ENCODE peak calls at places on chromosomes 5 and 9, in eight cellular contexts. One of them, this sample, is unnamed.

GRCh38 chr5:151053796-151054490 is 26.9 kb downstream of the TNIP1 start:
- DNase-seq in stimulated activated CD4-positive, alpha-beta T cell treated with anti-CD3 and anti-CD28 coated beads, Interleukin-4, amount 100 ng/mL, for 24 hours: no peak
- DNase-seq in iPS DF 19.7: no peak
- DNase-seq in RPMI8226: no peak
- DNase-seq in AG10803: no peak
- DNase-seq in GM04504: no peak
- DNase-seq in foreskin fibroblast: no peak
- DNase-seq in T-helper 9 cell: no peak
- DNase-seq in this sample: no peak

GRCh38 chr5:86968311-86968753 is 299.4 kb upstream of the RASA1 start:
- DNase-seq in stimulated activated CD4-positive, alpha-beta T cell treated with anti-CD3 and anti-CD28 coated beads, Interleukin-4, amount 100 ng/mL, for 24 hours: no peak
- DNase-seq in iPS DF 19.7: no peak
- DNase-seq in RPMI8226: peak
- DNase-seq in AG10803: peak
- DNase-seq in GM04504: peak
- DNase-seq in foreskin fibroblast: peak
- DNase-seq in T-helper 9 cell: no peak
- DNase-seq in this sample: peak

GRCh38 chr5:1338196-1338490 is 6.8 kb downstream of the CLPTM1L start:
- DNase-seq in stimulated activated CD4-positive, alpha-beta T cell treated with anti-CD3 and anti-CD28 coated beads, Interleukin-4, amount 100 ng/mL, for 24 hours: no peak
- DNase-seq in iPS DF 19.7: no peak
- DNase-seq in RPMI8226: no peak
- DNase-seq in AG10803: no peak
- DNase-seq in GM04504: no peak
- DNase-seq in foreskin fibroblast: no peak
- DNase-seq in T-helper 9 cell: no peak
- DNase-seq in this sample: no peak

GRCh38 chr5:118953652-118954005 is 34.7 kb downstream of the DTWD2 start:
- DNase-seq in stimulated activated CD4-positive, alpha-beta T cell treated with anti-CD3 and anti-CD28 coated beads, Interleukin-4, amount 100 ng/mL, for 24 hours: no peak
- DNase-seq in iPS DF 19.7: no peak
- DNase-seq in RPMI8226: no peak
- DNase-seq in AG10803: no peak
- DNase-seq in GM04504: no peak
- DNase-seq in foreskin fibroblast: no peak
- DNase-seq in T-helper 9 cell: no peak
- DNase-seq in this sample: no peak

GRCh38 chr5:132498686-132499271 is 8.2 kb upstream of the IRF1 start:
- DNase-seq in stimulated activated CD4-positive, alpha-beta T cell treated with anti-CD3 and anti-CD28 coated beads, Interleukin-4, amount 100 ng/mL, for 24 hours: no peak
- DNase-seq in iPS DF 19.7: no peak
- DNase-seq in RPMI8226: peak
- DNase-seq in AG10803: no peak
- DNase-seq in GM04504: no peak
- DNase-seq in foreskin fibroblast: no peak
- DNase-seq in T-helper 9 cell: no peak
- DNase-seq in this sample: no peak

GRCh38 chr9:9874270-9874669 is 738.5 kb downstream of the PTPRD start:
- DNase-seq in stimulated activated CD4-positive, alpha-beta T cell treated with anti-CD3 and anti-CD28 coated beads, Interleukin-4, amount 100 ng/mL, for 24 hours: no peak
- DNase-seq in iPS DF 19.7: no peak
- DNase-seq in RPMI8226: no peak
- DNase-seq in AG10803: no peak
- DNase-seq in GM04504: no peak
- DNase-seq in foreskin fibroblast: no peak
- DNase-seq in T-helper 9 cell: no peak
- DNase-seq in this sample: no peak

GRCh38 chr9:14906000-14906399 is 4.2 kb downstream of the FREM1 start:
- DNase-seq in stimulated activated CD4-positive, alpha-beta T cell treated with anti-CD3 and anti-CD28 coated beads, Interleukin-4, amount 100 ng/mL, for 24 hours: no peak
- DNase-seq in iPS DF 19.7: no peak
- DNase-seq in RPMI8226: no peak
- DNase-seq in AG10803: no peak
- DNase-seq in GM04504: no peak
- DNase-seq in foreskin fibroblast: no peak
- DNase-seq in T-helper 9 cell: no peak
- DNase-seq in this sample: no peak

GRCh38 chr5:149450199-149450598 is 71.1 kb upstream of the IL17B start:
- DNase-seq in stimulated activated CD4-positive, alpha-beta T cell treated with anti-CD3 and anti-CD28 coated beads, Interleukin-4, amount 100 ng/mL, for 24 hours: no peak
- DNase-seq in iPS DF 19.7: no peak
- DNase-seq in RPMI8226: no peak
- DNase-seq in AG10803: peak
- DNase-seq in GM04504: no peak
- DNase-seq in foreskin fibroblast: peak
- DNase-seq in T-helper 9 cell: no peak
- DNase-seq in this sample: peak

GRCh38 chr9:97744710-97745708 is 47.9 kb upstream of the XPA start:
- DNase-seq in stimulated activated CD4-positive, alpha-beta T cell treated with anti-CD3 and anti-CD28 coated beads, Interleukin-4, amount 100 ng/mL, for 24 hours: no peak
- DNase-seq in iPS DF 19.7: no peak
- DNase-seq in RPMI8226: no peak
- DNase-seq in AG10803: no peak
- DNase-seq in GM04504: no peak
- DNase-seq in foreskin fibroblast: no peak
- DNase-seq in T-helper 9 cell: no peak
- DNase-seq in this sample: no peak

GRCh38 chr9:1032181-1032580 is 18.0 kb upstream of the DMRT2 start:
- DNase-seq in stimulated activated CD4-positive, alpha-beta T cell treated with anti-CD3 and anti-CD28 coated beads, Interleukin-4, amount 100 ng/mL, for 24 hours: no peak
- DNase-seq in iPS DF 19.7: no peak
- DNase-seq in RPMI8226: no peak
- DNase-seq in AG10803: no peak
- DNase-seq in GM04504: no peak
- DNase-seq in foreskin fibroblast: no peak
- DNase-seq in T-helper 9 cell: no peak
- DNase-seq in this sample: no peak

GRCh38 chr5:133758641-133759040 is 146.3 kb upstream of the FSTL4 start:
- DNase-seq in stimulated activated CD4-positive, alpha-beta T cell treated with anti-CD3 and anti-CD28 coated beads, Interleukin-4, amount 100 ng/mL, for 24 hours: no peak
- DNase-seq in iPS DF 19.7: no peak
- DNase-seq in RPMI8226: no peak
- DNase-seq in AG10803: no peak
- DNase-seq in GM04504: no peak
- DNase-seq in foreskin fibroblast: no peak
- DNase-seq in T-helper 9 cell: no peak
- DNase-seq in this sample: no peak

GRCh38 chr9:98652302-98652701 is 56.4 kb downstream of the GABBR2 start:
- DNase-seq in stimulated activated CD4-positive, alpha-beta T cell treated with anti-CD3 and anti-CD28 coated beads, Interleukin-4, amount 100 ng/mL, for 24 hours: no peak
- DNase-seq in iPS DF 19.7: no peak
- DNase-seq in RPMI8226: no peak
- DNase-seq in AG10803: no peak
- DNase-seq in GM04504: no peak
- DNase-seq in foreskin fibroblast: no peak
- DNase-seq in T-helper 9 cell: no peak
- DNase-seq in this sample: no peak

GRCh38 chr5:42491699-42492098 is 68.5 kb downstream of the GHR start:
- DNase-seq in stimulated activated CD4-positive, alpha-beta T cell treated with anti-CD3 and anti-CD28 coated beads, Interleukin-4, amount 100 ng/mL, for 24 hours: no peak
- DNase-seq in iPS DF 19.7: no peak
- DNase-seq in RPMI8226: no peak
- DNase-seq in AG10803: peak
- DNase-seq in GM04504: no peak
- DNase-seq in foreskin fibroblast: no peak
- DNase-seq in T-helper 9 cell: no peak
- DNase-seq in this sample: no peak

GRCh38 chr9:112086627-112087026 is 88.5 kb downstream of the SUSD1 start:
- DNase-seq in stimulated activated CD4-positive, alpha-beta T cell treated with anti-CD3 and anti-CD28 coated beads, Interleukin-4, amount 100 ng/mL, for 24 hours: no peak
- DNase-seq in iPS DF 19.7: no peak
- DNase-seq in RPMI8226: no peak
- DNase-seq in AG10803: peak
- DNase-seq in GM04504: no peak
- DNase-seq in foreskin fibroblast: no peak
- DNase-seq in T-helper 9 cell: no peak
- DNase-seq in this sample: peak

GRCh38 chr9:132006657-132007370 is 72.9 kb downstream of the MED27 start:
- DNase-seq in stimulated activated CD4-positive, alpha-beta T cell treated with anti-CD3 and anti-CD28 coated beads, Interleukin-4, amount 100 ng/mL, for 24 hours: peak
- DNase-seq in iPS DF 19.7: no peak
- DNase-seq in RPMI8226: peak
- DNase-seq in AG10803: peak
- DNase-seq in GM04504: no peak
- DNase-seq in foreskin fibroblast: peak
- DNase-seq in T-helper 9 cell: no peak
- DNase-seq in this sample: peak

GRCh38 chr5:63240063-63240755 is 661.6 kb downstream of the LRRC70 start:
- DNase-seq in stimulated activated CD4-positive, alpha-beta T cell treated with anti-CD3 and anti-CD28 coated beads, Interleukin-4, amount 100 ng/mL, for 24 hours: no peak
- DNase-seq in iPS DF 19.7: no peak
- DNase-seq in RPMI8226: peak
- DNase-seq in AG10803: no peak
- DNase-seq in GM04504: no peak
- DNase-seq in foreskin fibroblast: no peak
- DNase-seq in T-helper 9 cell: no peak
- DNase-seq in this sample: no peak

GRCh38 chr5:148469446-148470062 is 85.8 kb downstream of the FBXO38 start:
- DNase-seq in stimulated activated CD4-positive, alpha-beta T cell treated with anti-CD3 and anti-CD28 coated beads, Interleukin-4, amount 100 ng/mL, for 24 hours: no peak
- DNase-seq in iPS DF 19.7: no peak
- DNase-seq in RPMI8226: no peak
- DNase-seq in AG10803: peak
- DNase-seq in GM04504: peak
- DNase-seq in foreskin fibroblast: peak
- DNase-seq in T-helper 9 cell: no peak
- DNase-seq in this sample: peak

GRCh38 chr5:135482383-135482933 is 30.3 kb upstream of the TIFAB start:
- DNase-seq in stimulated activated CD4-positive, alpha-beta T cell treated with anti-CD3 and anti-CD28 coated beads, Interleukin-4, amount 100 ng/mL, for 24 hours: no peak
- DNase-seq in iPS DF 19.7: no peak
- DNase-seq in RPMI8226: no peak
- DNase-seq in AG10803: no peak
- DNase-seq in GM04504: no peak
- DNase-seq in foreskin fibroblast: no peak
- DNase-seq in T-helper 9 cell: no peak
- DNase-seq in this sample: no peak

GRCh38 chr9:2144619-2145018 is 129.5 kb downstream of the SMARCA2 start:
- DNase-seq in stimulated activated CD4-positive, alpha-beta T cell treated with anti-CD3 and anti-CD28 coated beads, Interleukin-4, amount 100 ng/mL, for 24 hours: no peak
- DNase-seq in iPS DF 19.7: no peak
- DNase-seq in RPMI8226: no peak
- DNase-seq in AG10803: no peak
- DNase-seq in GM04504: no peak
- DNase-seq in foreskin fibroblast: no peak
- DNase-seq in T-helper 9 cell: no peak
- DNase-seq in this sample: no peak

GRCh38 chr9:114643906-114644305 is 13.7 kb downstream of the TEX53 start:
- DNase-seq in stimulated activated CD4-positive, alpha-beta T cell treated with anti-CD3 and anti-CD28 coated beads, Interleukin-4, amount 100 ng/mL, for 24 hours: no peak
- DNase-seq in iPS DF 19.7: no peak
- DNase-seq in RPMI8226: no peak
- DNase-seq in AG10803: peak
- DNase-seq in GM04504: no peak
- DNase-seq in foreskin fibroblast: no peak
- DNase-seq in T-helper 9 cell: no peak
- DNase-seq in this sample: no peak

GRCh38 chr5:54133917-54134316 is 176.5 kb downstream of the ARL15 start:
- DNase-seq in stimulated activated CD4-positive, alpha-beta T cell treated with anti-CD3 and anti-CD28 coated beads, Interleukin-4, amount 100 ng/mL, for 24 hours: no peak
- DNase-seq in iPS DF 19.7: no peak
- DNase-seq in RPMI8226: no peak
- DNase-seq in AG10803: no peak
- DNase-seq in GM04504: no peak
- DNase-seq in foreskin fibroblast: no peak
- DNase-seq in T-helper 9 cell: no peak
- DNase-seq in this sample: no peak

GRCh38 chr5:159645194-159645846 is 271.0 kb upstream of the ADRA1B start:
- DNase-seq in stimulated activated CD4-positive, alpha-beta T cell treated with anti-CD3 and anti-CD28 coated beads, Interleukin-4, amount 100 ng/mL, for 24 hours: no peak
- DNase-seq in iPS DF 19.7: no peak
- DNase-seq in RPMI8226: no peak
- DNase-seq in AG10803: no peak
- DNase-seq in GM04504: no peak
- DNase-seq in foreskin fibroblast: no peak
- DNase-seq in T-helper 9 cell: no peak
- DNase-seq in this sample: no peak

GRCh38 chr5:55173696-55174101 is 722 bp upstream of the CDC20B start:
- DNase-seq in stimulated activated CD4-positive, alpha-beta T cell treated with anti-CD3 and anti-CD28 coated beads, Interleukin-4, amount 100 ng/mL, for 24 hours: no peak
- DNase-seq in iPS DF 19.7: no peak
- DNase-seq in RPMI8226: peak
- DNase-seq in AG10803: no peak
- DNase-seq in GM04504: no peak
- DNase-seq in foreskin fibroblast: no peak
- DNase-seq in T-helper 9 cell: no peak
- DNase-seq in this sample: no peak

GRCh38 chr9:100472725-100473261 is at the start of gene TMEFF1:
- DNase-seq in stimulated activated CD4-positive, alpha-beta T cell treated with anti-CD3 and anti-CD28 coated beads, Interleukin-4, amount 100 ng/mL, for 24 hours: peak
- DNase-seq in iPS DF 19.7: no peak
- DNase-seq in RPMI8226: peak
- DNase-seq in AG10803: peak
- DNase-seq in GM04504: no peak
- DNase-seq in foreskin fibroblast: no peak
- DNase-seq in T-helper 9 cell: peak
- DNase-seq in this sample: peak

This sample was measured in fibroblast of gingiva.